ENCODE peak calls at places on chromosomes 3 and 15, in six cellular contexts. One of them, this sample, is unnamed. For H3K4me1, the result is how much of the 10 kb centered on the place peaks cover.

GRCh38 chr3:109985942-109986555 is 648.7 kb upstream of the DPPA4 start:
- DNase-seq in foreskin keratinocyte: peak
- DNase-seq in GM12878: no peak
- DNase-seq in heart right ventricle: no peak
- DNase-seq in neuronal stem cell: no peak
- DNase-seq in SK-N-SH: no peak
- DNase-seq in this sample: no peak

GRCh38 chr3:146241523-146242240 is 9.2 kb downstream of the PLSCR4 start:
- DNase-seq in SK-N-SH: no peak
- DNase-seq in foreskin keratinocyte: no peak
- DNase-seq in neuronal stem cell: no peak
- DNase-seq in heart right ventricle: no peak
- DNase-seq in GM12878: no peak
- DNase-seq in this sample: no peak

GRCh38 chr15:69181419-69181818 is 21.0 kb downstream of the GLCE start:
- DNase-seq in GM12878: no peak
- DNase-seq in foreskin keratinocyte: no peak
- DNase-seq in SK-N-SH: peak
- DNase-seq in neuronal stem cell: no peak
- DNase-seq in heart right ventricle: no peak
- DNase-seq in this sample: no peak

GRCh38 chr3:114650808-114651207 is 357.0 kb downstream of the TIGIT start:
- DNase-seq in SK-N-SH: no peak
- DNase-seq in neuronal stem cell: no peak
- DNase-seq in GM12878: no peak
- DNase-seq in foreskin keratinocyte: peak
- DNase-seq in heart right ventricle: no peak
- DNase-seq in this sample: no peak

GRCh38 chr3:16448691-16449090 is 64.8 kb downstream of the RFTN1 start:
- DNase-seq in SK-N-SH: no peak
- DNase-seq in GM12878: no peak
- DNase-seq in foreskin keratinocyte: peak
- DNase-seq in neuronal stem cell: no peak
- DNase-seq in heart right ventricle: peak
- DNase-seq in this sample: peak

GRCh38 chr15:36024066-36024465 is 478.1 kb upstream of the DPH6 start:
- DNase-seq in GM12878: no peak
- DNase-seq in heart right ventricle: no peak
- DNase-seq in neuronal stem cell: no peak
- DNase-seq in SK-N-SH: no peak
- DNase-seq in foreskin keratinocyte: peak
- DNase-seq in this sample: no peak

GRCh38 chr3:83928391-83928790 is 1030.4 kb upstream of the CADM2 start:
- DNase-seq in foreskin keratinocyte: no peak
- DNase-seq in heart right ventricle: no peak
- DNase-seq in GM12878: no peak
- DNase-seq in neuronal stem cell: no peak
- DNase-seq in SK-N-SH: peak
- DNase-seq in this sample: no peak

GRCh38 chr15:64464271-64465005 is 4.1 kb downstream of the ZNF609 start:
- DNase-seq in foreskin keratinocyte: no peak
- DNase-seq in heart right ventricle: no peak
- DNase-seq in neuronal stem cell: no peak
- DNase-seq in GM12878: no peak
- DNase-seq in SK-N-SH: no peak
- DNase-seq in this sample: no peak

GRCh38 chr15:101156509-101157159 is 95.2 kb downstream of the CHSY1 start:
- DNase-seq in GM12878: peak
- DNase-seq in heart right ventricle: no peak
- DNase-seq in SK-N-SH: no peak
- DNase-seq in foreskin keratinocyte: peak
- DNase-seq in neuronal stem cell: no peak
- DNase-seq in this sample: no peak

GRCh38 chr3:143002083-143002712 is 828 bp downstream of the U2SURP start:
- DNase-seq in heart right ventricle: no peak
- DNase-seq in SK-N-SH: peak
- DNase-seq in neuronal stem cell: no peak
- DNase-seq in GM12878: no peak
- DNase-seq in foreskin keratinocyte: peak
- DNase-seq in this sample: no peak

GRCh38 chr3:30550246-30550645 is 56.2 kb upstream of the TGFBR2 start:
- DNase-seq in SK-N-SH: no peak
- DNase-seq in neuronal stem cell: no peak
- DNase-seq in GM12878: no peak
- DNase-seq in foreskin keratinocyte: no peak
- DNase-seq in heart right ventricle: no peak
- DNase-seq in this sample: no peak

GRCh38 chr3:69768436-69768835 is 29.2 kb downstream of the MITF start:
- DNase-seq in neuronal stem cell: no peak
- DNase-seq in GM12878: no peak
- DNase-seq in heart right ventricle: no peak
- DNase-seq in SK-N-SH: no peak
- DNase-seq in foreskin keratinocyte: no peak
- DNase-seq in this sample: no peak

GRCh38 chr3:67362686-67363085 is 291.7 kb downstream of the SUCLG2 start:
- DNase-seq in heart right ventricle: no peak
- DNase-seq in neuronal stem cell: no peak
- DNase-seq in SK-N-SH: no peak
- DNase-seq in GM12878: no peak
- DNase-seq in foreskin keratinocyte: peak
- DNase-seq in this sample: no peak

GRCh38 chr15:31216210-31216911 is 110.3 kb upstream of the KLF13 start:
- DNase-seq in SK-N-SH: peak
- DNase-seq in neuronal stem cell: peak
- DNase-seq in foreskin keratinocyte: no peak
- DNase-seq in GM12878: no peak
- DNase-seq in heart right ventricle: peak
- DNase-seq in this sample: peak

GRCh38 chr3:45060165-45060897 is 34.2 kb downstream of the CLEC3B start:
- DNase-seq in neuronal stem cell: no peak
- DNase-seq in heart right ventricle: no peak
- DNase-seq in foreskin keratinocyte: no peak
- DNase-seq in SK-N-SH: no peak
- DNase-seq in GM12878: no peak
- DNase-seq in this sample: no peak

GRCh38 chr15:87167055-87167454 is 1087.4 kb downstream of the AGBL1 start:
- DNase-seq in SK-N-SH: no peak
- DNase-seq in heart right ventricle: no peak
- DNase-seq in foreskin keratinocyte: peak
- DNase-seq in GM12878: no peak
- DNase-seq in neuronal stem cell: no peak
- DNase-seq in this sample: no peak

GRCh38 chr15:27679621-27680521 is 419.2 kb downstream of the OCA2 start:
- DNase-seq in neuronal stem cell: no peak
- DNase-seq in GM12878: no peak
- DNase-seq in SK-N-SH: peak
- DNase-seq in foreskin keratinocyte: no peak
- DNase-seq in heart right ventricle: no peak
- DNase-seq in this sample: no peak

GRCh38 chr3:25265284-25265683 is 162.8 kb upstream of the RARB start:
- DNase-seq in SK-N-SH: no peak
- DNase-seq in foreskin keratinocyte: no peak
- DNase-seq in heart right ventricle: no peak
- DNase-seq in neuronal stem cell: no peak
- DNase-seq in GM12878: no peak
- DNase-seq in this sample: no peak

GRCh38 chr15:24919446-24919845 is 35.3 kb upstream of the SNRPN start:
- DNase-seq in foreskin keratinocyte: peak
- DNase-seq in GM12878: no peak
- DNase-seq in neuronal stem cell: no peak
- DNase-seq in SK-N-SH: no peak
- DNase-seq in heart right ventricle: no peak
- DNase-seq in this sample: no peak

GRCh38 chr3:71983694-71984093 is 198.7 kb upstream of the PROK2 start:
- DNase-seq in GM12878: no peak
- DNase-seq in SK-N-SH: no peak
- DNase-seq in foreskin keratinocyte: no peak
- DNase-seq in heart right ventricle: no peak
- DNase-seq in neuronal stem cell: no peak
- DNase-seq in this sample: no peak

GRCh38 chr3:192449036-192449435 is 278.3 kb downstream of the FGF12 start:
- DNase-seq in foreskin keratinocyte: no peak
- DNase-seq in neuronal stem cell: no peak
- DNase-seq in heart right ventricle: no peak
- DNase-seq in GM12878: no peak
- DNase-seq in SK-N-SH: no peak
- DNase-seq in this sample: no peak

GRCh38 chr3:107450254-107450653 is 72.5 kb upstream of the BBX start:
- DNase-seq in neuronal stem cell: no peak
- DNase-seq in SK-N-SH: no peak
- DNase-seq in GM12878: no peak
- DNase-seq in heart right ventricle: no peak
- DNase-seq in foreskin keratinocyte: peak
- DNase-seq in this sample: no peak

GRCh38 chr3:151268267-151269235 is 9.8 kb downstream of the P2RY14 start:
- DNase-seq in foreskin keratinocyte: no peak
- DNase-seq in SK-N-SH: no peak
- DNase-seq in heart right ventricle: no peak
- DNase-seq in GM12878: no peak
- DNase-seq in neuronal stem cell: no peak
- DNase-seq in this sample: no peak

GRCh38 chr3:52346623-52347530 is 30.8 kb downstream of the DNAH1 start:
- DNase-seq in GM12878: no peak
- DNase-seq in SK-N-SH: no peak
- DNase-seq in heart right ventricle: peak
- DNase-seq in neuronal stem cell: no peak
- DNase-seq in foreskin keratinocyte: peak
- DNase-seq in this sample: no peak

GRCh38 chr3:143287403-143287802 is 167.8 kb downstream of the CHST2 start:
- DNase-seq in GM12878: no peak
- DNase-seq in neuronal stem cell: no peak
- DNase-seq in foreskin keratinocyte: peak
- DNase-seq in heart right ventricle: no peak
- DNase-seq in SK-N-SH: no peak
- DNase-seq in this sample: no peak

GRCh38 chr3:52398670-52399081 is 46.2 kb downstream of the SEMA3G start:
- DNase-seq in heart right ventricle: no peak
- DNase-seq in foreskin keratinocyte: no peak
- DNase-seq in SK-N-SH: no peak
- DNase-seq in GM12878: no peak
- DNase-seq in neuronal stem cell: no peak
- DNase-seq in this sample: no peak

GRCh38 chr15:96181873-96182301 is 148.6 kb upstream of the NR2F2 start:
- DNase-seq in neuronal stem cell: no peak
- DNase-seq in GM12878: no peak
- DNase-seq in foreskin keratinocyte: peak
- DNase-seq in heart right ventricle: peak
- DNase-seq in SK-N-SH: no peak
- DNase-seq in this sample: peak

GRCh38 chr3:52090620-52091468 is 34.5 kb upstream of the DUSP7 start:
- DNase-seq in GM12878: no peak
- DNase-seq in heart right ventricle: no peak
- DNase-seq in neuronal stem cell: peak
- DNase-seq in foreskin keratinocyte: no peak
- DNase-seq in SK-N-SH: no peak
- DNase-seq in this sample: no peak

GRCh38 chr15:61839541-61839940 is 220.7 kb downstream of the VPS13C start:
- DNase-seq in neuronal stem cell: no peak
- DNase-seq in heart right ventricle: no peak
- DNase-seq in GM12878: no peak
- DNase-seq in SK-N-SH: no peak
- DNase-seq in foreskin keratinocyte: no peak
- DNase-seq in this sample: no peak

GRCh38 chr3:14424711-14425573 is 22.5 kb downstream of the SLC6A6 start:
- DNase-seq in neuronal stem cell: no peak
- DNase-seq in foreskin keratinocyte: no peak
- DNase-seq in GM12878: no peak
- DNase-seq in heart right ventricle: no peak
- DNase-seq in SK-N-SH: no peak
- DNase-seq in this sample: no peak
- H3K4me1 ChIP-seq in neuronal stem cell: under half
- H3K4me1 ChIP-seq in foreskin keratinocyte: under half
- H3K4me1 ChIP-seq in GM12878: half or more
- H3K4me1 ChIP-seq in heart right ventricle: under half
- H3K4me1 ChIP-seq in SK-N-SH: under half
- H3K4me1 ChIP-seq in this sample: under half

DNA sequence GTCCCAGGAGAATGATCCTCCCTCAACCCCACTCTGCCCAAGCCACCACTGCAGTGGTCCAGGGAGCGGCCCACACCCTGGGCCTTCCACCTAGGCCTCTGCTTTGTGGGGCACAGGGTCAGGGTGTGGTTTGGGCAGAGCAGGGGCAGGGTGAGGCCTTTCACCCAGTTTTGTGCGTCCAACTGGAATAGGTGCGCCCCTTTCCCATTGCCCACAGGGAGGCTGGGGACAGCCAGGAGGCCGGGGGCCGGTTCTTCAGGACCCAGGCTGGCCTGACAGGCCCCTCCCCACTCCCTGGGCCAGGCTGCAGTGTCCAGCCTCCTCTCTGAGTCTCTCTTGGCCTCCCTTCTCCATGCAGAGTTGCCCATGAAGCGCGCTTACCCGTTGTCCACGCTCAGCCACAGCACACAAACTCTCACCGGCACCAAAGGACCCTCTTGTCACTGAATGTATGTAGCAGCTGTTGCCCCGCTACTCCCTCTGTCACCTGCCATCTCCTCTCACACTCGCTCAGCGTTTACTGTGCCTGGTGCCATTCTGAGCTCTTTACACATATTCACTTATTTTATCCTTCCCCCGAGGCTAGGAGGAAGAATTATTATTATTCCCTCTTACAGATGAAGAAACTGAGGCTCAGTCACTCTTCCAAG is 41.9 kb upstream of the PRR23E start:
- DNase-seq in neuronal stem cell: no peak
- DNase-seq in SK-N-SH: no peak
- DNase-seq in heart right ventricle: no peak
- DNase-seq in foreskin keratinocyte: no peak
- DNase-seq in GM12878: no peak
- DNase-seq in this sample: peak
- H3K27ac ChIP-seq in neuronal stem cell: no peak
- H3K27ac ChIP-seq in SK-N-SH: peak
- H3K27ac ChIP-seq in heart right ventricle: no peak
- H3K27ac ChIP-seq in foreskin keratinocyte: no peak
- H3K27ac ChIP-seq in GM12878: no peak
- H3K27ac ChIP-seq in this sample: no peak

GRCh38 chr3:113091417-113091816 is 100.6 kb downstream of the GTPBP8 start:
- DNase-seq in foreskin keratinocyte: no peak
- DNase-seq in heart right ventricle: no peak
- DNase-seq in neuronal stem cell: no peak
- DNase-seq in GM12878: no peak
- DNase-seq in SK-N-SH: no peak
- DNase-seq in this sample: no peak
- H3K4me1 ChIP-seq in foreskin keratinocyte: under half
- H3K4me1 ChIP-seq in heart right ventricle: under half
- H3K4me1 ChIP-seq in neuronal stem cell: under half
- H3K4me1 ChIP-seq in GM12878: under half
- H3K4me1 ChIP-seq in SK-N-SH: under half
- H3K4me1 ChIP-seq in this sample: under half

GRCh38 chr3:149340310-149340933 is 7.0 kb upstream of the TM4SF18 start:
- DNase-seq in GM12878: no peak
- DNase-seq in heart right ventricle: no peak
- DNase-seq in foreskin keratinocyte: peak
- DNase-seq in SK-N-SH: no peak
- DNase-seq in neuronal stem cell: no peak
- DNase-seq in this sample: no peak
- H3K27ac ChIP-seq in GM12878: no peak
- H3K27ac ChIP-seq in heart right ventricle: peak
- H3K27ac ChIP-seq in foreskin keratinocyte: no peak
- H3K27ac ChIP-seq in SK-N-SH: peak
- H3K27ac ChIP-seq in neuronal stem cell: no peak
- H3K27ac ChIP-seq in this sample: peak

This sample was measured in suprapubic skin.